ENCODE peak calls at places on chromosomes 1 and 21, in five cellular contexts. S is neural progenitor cell; U is neuronal stem cell; P is CD8-positive, alpha-beta T cell; T is tibial artery. V is an unnamed sample.
A peak's percentile ranks its signal among the peaks of the same experiment; 100 is the strongest.

GRCh38 chr1:168220470-168220871 is 5.3 kb upstream of the SFT2D2 start:
- DNase-seq in S (no peak), U (no peak), P (no peak), T (no peak), V (no peak)

GRCh38 chr1:40708750-40709099 is 17.2 kb downstream of the NFYC start:
- DNase-seq in S (peak; percentile 89), U (no peak), P (no peak), T (no peak), V (no peak)

GRCh38 chr1:243742814-243743213 is 107.2 kb downstream of the AKT3 start:
- DNase-seq in S (no peak), U (no peak), P (no peak), T (no peak), V (no peak)

GRCh38 chr1:237258871-237259270 is 216.9 kb downstream of the RYR2 start:
- DNase-seq in S (no peak), U (no peak), P (no peak), T (peak; percentile 80), V (no peak)

GRCh38 chr1:157969693-157970485 is 23.6 kb upstream of the KIRREL1 start:
- DNase-seq in S (peak; percentile 72), U (peak; percentile 61), P (no peak), T (no peak), V (peak; percentile 77)

GRCh38 chr1:23718482-23718881 is 24.8 kb upstream of the ELOA start:
- DNase-seq in S (peak; percentile 78), U (peak; percentile 48), P (no peak), T (no peak), V (peak; percentile 82)

GRCh38 chr1:2151252-2151651 is 43.3 kb downstream of the FAAP20 start:
- DNase-seq in S (no peak), U (no peak), P (no peak), T (no peak), V (no peak)

GRCh38 chr21:38311765-38312164 is 55.0 kb downstream of the KCNJ15 start:
- DNase-seq in S (no peak), U (no peak), P (no peak), T (no peak), V (no peak)

GRCh38 chr1:8075511-8076051 is 49.5 kb upstream of the ERRFI1 start:
- DNase-seq in S (no peak), U (no peak), P (no peak), T (no peak), V (no peak)

GRCh38 chr1:172405912-172406311 is 14.6 kb upstream of the C1orf105 start:
- DNase-seq in S (no peak), U (no peak), P (no peak), T (no peak), V (no peak)

GRCh38 chr1:170134126-170134525 is 11.6 kb upstream of the NTMT2 start:
- DNase-seq in S (no peak), U (no peak), P (no peak), T (no peak), V (no peak)

GRCh38 chr1:57017201-57017600 is 51.4 kb upstream of the C8B start:
- DNase-seq in S (no peak), U (peak; percentile 37), P (no peak), T (no peak), V (no peak)

GRCh38 chr1:16080422-16081150 is 7.1 kb upstream of the FAM131C start:
- DNase-seq in S (no peak), U (no peak), P (no peak), T (no peak), V (no peak)

GRCh38 chr1:154992721-154993571 is 440 bp upstream of the LENEP start:
- DNase-seq in S (no peak), U (no peak), P (no peak), T (no peak), V (no peak)
- H3K4me1 ChIP-seq in S (no peaks in the 10 kb centered on the region), U (peaks cover 6% of the 10 kb centered on the region), P (peaks cover 5% of the 10 kb centered on the region), T (no peaks in the 10 kb centered on the region), V (peaks cover 2% of the 10 kb centered on the region)

GRCh38 chr1:226676381-226676780 is 62.7 kb downstream of the ITPKB start:
- DNase-seq in S (no peak), U (no peak), P (no peak), T (no peak), V (no peak)
- H3K4me3 ChIP-seq in S (no peak overlapping the region), U (no peak overlapping the region), P (peak overlapping the region; percentile 31), T (no peak overlapping the region), V (no peak overlapping the region)

DNA sequence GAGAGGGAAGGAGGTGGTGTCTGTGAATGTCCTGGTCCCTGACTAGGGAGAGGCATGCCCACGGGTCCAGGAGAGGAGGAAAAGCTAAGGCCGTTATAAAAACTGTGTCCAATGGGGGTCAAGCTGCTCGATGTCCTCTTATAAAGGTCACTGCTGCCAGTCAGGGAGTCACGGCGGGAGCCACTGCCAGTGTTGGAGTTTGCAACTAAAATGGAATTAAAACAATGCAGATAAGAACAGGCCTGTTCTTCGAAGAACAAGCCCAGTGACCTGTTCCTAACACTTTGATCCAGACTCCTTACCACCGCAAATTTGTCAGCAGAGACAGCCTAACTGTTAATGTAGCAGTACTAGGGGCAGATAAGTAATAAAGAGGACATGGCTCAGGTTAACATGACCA is 56.1 kb upstream of the SDC3 start:
- DNase-seq in S (no peak), U (no peak), P (no peak), T (no peak), V (no peak)
- H3K36me3 ChIP-seq in S (peaks cover 32% of the 10 kb centered on the region), U (peaks cover 100% of the 10 kb centered on the region), P (peaks cover 72% of the 10 kb centered on the region), T (peaks cover 43% of the 10 kb centered on the region), V (peaks cover 85% of the 10 kb centered on the region)

GRCh38 chr1:42316292-42316691 is 18.7 kb downstream of the FOXJ3 start:
- DNase-seq in S (no peak), U (no peak), P (no peak), T (no peak), V (peak; percentile 41)

GRCh38 chr1:42318601-42319000 is 16.4 kb downstream of the FOXJ3 start:
- DNase-seq in S (no peak), U (no peak), P (no peak), T (no peak), V (no peak)

GRCh38 chr1:42315500-42315899 is 19.5 kb downstream of the FOXJ3 start:
- DNase-seq in S (no peak), U (no peak), P (no peak), T (no peak), V (no peak)

GRCh38 chr1:42319128-42319851 is 15.7 kb downstream of the FOXJ3 start:
- DNase-seq in S (no peak), U (no peak), P (no peak), T (no peak), V (no peak)

GRCh38 chr1:42317308-42317707 is 17.7 kb downstream of the FOXJ3 start:
- DNase-seq in S (no peak), U (no peak), P (no peak), T (no peak), V (no peak)
- H3K4me1 ChIP-seq in S (peaks cover 4% of the 10 kb centered on the region), U (no peaks in the 10 kb centered on the region), P (peaks cover 93% of the 10 kb centered on the region), T (peaks cover 28% of the 10 kb centered on the region), V (peaks cover 25% of the 10 kb centered on the region)

GRCh38 chr1:86504130-86504479 is 35.4 kb downstream of the CLCA1 start:
- DNase-seq in S (peak; percentile 40), U (no peak), P (no peak), T (no peak), V (no peak)
- H3K4me3 ChIP-seq in S (no peak overlapping the region), U (no peak overlapping the region), P (peak overlapping the region; percentile 24), T (peak overlapping the region; percentile 22), V (no peak overlapping the region)

V was measured in HAP-1.